ENCODE peak calls at places on chromosomes 3 and 15, in six cellular contexts. A is GM12892, B is uterus, F is ovary, H is Peyer's patch, L is IMR-90. D is an unnamed sample.
A peak's percentile ranks its signal among the peaks of the same experiment; 100 is the strongest.

GRCh38 chr15:20294651-20295237 is 246.9 kb downstream of the GOLGA6L6 start:
- DNase-seq in L (no peak), A (no peak), F (peak; percentile 17), H (no peak), B (no peak), D (peak; percentile 75)

GRCh38 chr3:122067588-122068240 is 12.6 kb downstream of the CD86 start:
- DNase-seq in B (no peak), A (no peak), H (no peak), L (no peak), F (no peak), D (no peak)

GRCh38 chr3:45590256-45590655 is 4.3 kb upstream of the LIMD1 start:
- DNase-seq in H (no peak), B (no peak), A (no peak), L (no peak), F (no peak), D (no peak)

GRCh38 chr3:128804017-128804816 is 75.2 kb upstream of the ACAD9 start:
- DNase-seq in H (no peak), L (peak; percentile 60), A (peak; percentile 55), F (no peak), B (no peak), D (no peak)

GRCh38 chr3:25511972-25512721 is 84.1 kb downstream of the RARB start:
- DNase-seq in B (no peak), H (no peak), A (no peak), F (no peak), L (no peak), D (no peak)

GRCh38 chr3:108887137-108887536 is 64.6 kb downstream of the TRAT1 start:
- DNase-seq in B (no peak), F (no peak), H (no peak), L (no peak), A (no peak), D (no peak)

GRCh38 chr15:80444680-80445251 is 40.6 kb downstream of the ARNT2 start:
- DNase-seq in L (no peak), H (no peak), A (no peak), B (no peak), F (no peak), D (no peak)

GRCh38 chr3:134302674-134303073 is 52.0 kb upstream of the RYK start:
- DNase-seq in A (no peak), F (no peak), H (no peak), L (no peak), B (no peak), D (no peak)

GRCh38 chr3:33030802-33031201 is 66.1 kb downstream of the GLB1 start:
- DNase-seq in A (no peak), B (no peak), F (no peak), H (no peak), L (no peak), D (no peak)

GRCh38 chr3:37198996-37199395 is 24.6 kb upstream of the LRRFIP2 start:
- DNase-seq in L (peak; percentile 40), H (no peak), B (no peak), F (no peak), A (no peak), D (no peak)

GRCh38 chr3:99878005-99878404 is 60.3 kb downstream of the CMSS1 start:
- DNase-seq in A (no peak), F (no peak), L (peak; percentile 88), B (peak; percentile 36), H (no peak), D (no peak)

GRCh38 chr15:54594115-54594514 is 602.6 kb downstream of the RSL24D1 start:
- DNase-seq in L (no peak), A (no peak), B (no peak), F (no peak), H (no peak), D (no peak)

GRCh38 chr3:73072634-73073033 is 11.2 kb downstream of the EBLN2 start:
- DNase-seq in L (no peak), F (no peak), H (no peak), B (no peak), A (no peak), D (no peak)

GRCh38 chr15:23467110-23467600 is 20.1 kb upstream of the GOLGA6L2 start:
- DNase-seq in A (no peak), L (peak; percentile 11), H (no peak), B (no peak), F (no peak), D (no peak)

GRCh38 chr15:45276851-45277250 is 24.8 kb downstream of the SLC28A2 start:
- DNase-seq in A (no peak), F (no peak), L (peak; percentile 21), B (no peak), H (no peak), D (no peak)

GRCh38 chr3:58013973-58014649 is 5.9 kb downstream of the FLNB start:
- DNase-seq in L (peak; percentile 90), A (no peak), F (peak; percentile 66), B (peak; percentile 86), H (no peak), D (peak; percentile 60)

GRCh38 chr3:154904328-154904727 is 175.8 kb upstream of the MME start:
- DNase-seq in F (no peak), H (no peak), A (no peak), L (peak; percentile 54), B (no peak), D (no peak)

GRCh38 chr3:98906230-98906629 is 4.7 kb upstream of the DCBLD2 start:
- DNase-seq in L (peak; percentile 90), B (no peak), H (no peak), F (no peak), A (no peak), D (no peak)

GRCh38 chr15:93321881-93322282 is 232.9 kb upstream of the RGMA start:
- DNase-seq in A (no peak), H (no peak), L (no peak), B (no peak), F (no peak), D (no peak)

GRCh38 chr3:71168961-71169411 is 414.5 kb downstream of the FOXP1 start:
- DNase-seq in F (peak; percentile 20), H (no peak), L (peak; percentile 44), A (no peak), B (no peak), D (no peak)

GRCh38 chr3:67642190-67642589 is 12.2 kb downstream of the SUCLG2 start:
- DNase-seq in A (no peak), F (no peak), L (no peak), H (no peak), B (no peak), D (no peak)

GRCh38 chr15:55991841-55992768 is 1.3 kb downstream of the NEDD4 start:
- DNase-seq in L (no peak), F (no peak), B (no peak), A (no peak), H (no peak), D (no peak)

GRCh38 chr3:88657459-88657858 is 450.0 kb upstream of the EPHA3 start:
- DNase-seq in L (no peak), A (no peak), B (no peak), H (no peak), F (no peak), D (no peak)

GRCh38 chr15:42940527-42940926 is 19.9 kb upstream of the TTBK2 start:
- DNase-seq in H (no peak), A (no peak), L (no peak), F (no peak), B (no peak), D (no peak)

GRCh38 chr15:58666957-58667356 is 82.5 kb downstream of the ADAM10 start:
- DNase-seq in A (no peak), H (no peak), F (no peak), B (no peak), L (peak; percentile 62), D (no peak)

GRCh38 chr3:77682162-77682561 is 642.3 kb downstream of the ROBO2 start:
- DNase-seq in H (no peak), A (no peak), B (no peak), F (no peak), L (no peak), D (no peak)

GRCh38 chr15:93066103-93066725 is 22.8 kb downstream of the RGMA start:
- DNase-seq in A (no peak), L (no peak), B (no peak), H (no peak), F (no peak), D (no peak)

GRCh38 chr3:123652346-123652984 is 67.6 kb upstream of the HACD2 start:
- DNase-seq in H (peak; percentile 84), A (peak; percentile 53), F (peak; percentile 77), L (peak; percentile 61), B (peak; percentile 86), D (peak; percentile 79)

GRCh38 chr3:69008980-69009379 is 4.5 kb downstream of the EOGT start:
- DNase-seq in A (no peak), B (no peak), F (no peak), L (no peak), H (no peak), D (no peak)

GRCh38 chr3:197450295-197450694 is 105.5 kb downstream of the BDH1 start:
- DNase-seq in H (no peak), A (no peak), B (no peak), F (no peak), L (no peak), D (no peak)

GRCh38 chr15:52790166-52790708 is at the start of gene ONECUT1:
- DNase-seq in A (peak; percentile 72), F (no peak), B (no peak), L (peak; percentile 2), H (peak; percentile 54), D (no peak)
- TF ChIP-seq POLR2A in A (no peak), F (no peak), B (no peak), L (no peak), H (no peak), D (no peak)

DNA sequence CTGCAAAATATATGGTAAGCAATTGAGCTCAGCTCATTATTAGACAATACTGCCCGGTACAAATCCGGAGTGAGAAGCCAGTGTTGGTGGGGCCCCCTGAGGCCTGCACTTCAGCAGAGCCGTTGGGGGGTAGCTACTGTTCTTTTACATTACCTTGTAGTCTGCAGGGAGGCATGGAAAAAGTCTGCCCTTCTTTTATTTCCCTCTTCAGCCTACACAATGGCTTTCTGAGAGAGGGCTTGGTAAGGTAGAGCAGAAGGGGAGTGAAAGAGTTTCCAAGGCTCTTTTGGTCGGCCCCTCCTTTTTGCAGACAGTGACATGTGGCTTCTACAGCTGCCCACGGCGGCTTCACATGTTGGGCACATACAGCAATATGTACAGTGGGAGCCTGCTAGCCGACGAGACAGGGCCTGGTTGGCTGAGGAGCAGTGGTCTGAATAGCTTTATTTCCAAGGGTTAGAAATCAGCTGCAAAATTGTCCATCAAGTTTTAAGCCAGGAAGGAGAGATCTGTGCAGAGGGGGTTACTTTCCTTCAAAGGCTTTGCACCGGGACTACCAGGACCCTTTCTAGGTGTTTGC is 3.9 kb downstream of the INAFM2 start:
- DNase-seq in A (no peak), F (no peak), L (no peak), H (no peak), B (no peak), D (no peak)
- TF ChIP-seq POLR2A in A (no peak), F (no peak), L (no peak), H (no peak), B (no peak), D (no peak)

DNA sequence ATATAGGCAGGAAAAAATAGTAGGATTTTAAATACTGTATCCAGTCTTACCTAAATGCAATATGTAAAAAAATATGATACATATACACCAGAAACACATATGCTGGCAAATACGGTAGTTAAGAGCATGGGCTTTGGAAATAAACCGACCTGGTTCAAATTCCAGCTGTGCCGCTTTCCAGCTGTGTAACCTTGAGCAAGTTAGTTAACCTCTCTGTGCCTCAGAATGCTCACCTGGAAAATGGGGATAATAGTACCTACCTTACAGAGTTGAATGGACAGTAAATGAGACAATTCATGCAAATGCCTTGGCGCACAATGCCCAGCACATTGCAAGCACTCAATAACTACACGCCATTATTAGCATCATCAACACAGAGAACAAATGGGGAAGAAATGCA is 50.6 kb downstream of the SUMF1 start:
- DNase-seq in A (no peak), B (no peak), F (no peak), L (no peak), H (no peak), D (no peak)
- TF ChIP-seq POLR2A in A (no peak), B (no peak), F (no peak), L (no peak), H (no peak), D (no peak)

GRCh38 chr3:195270350-195271115 is 426 bp downstream of the XXYLT1 start:
- DNase-seq in H (peak; percentile 65), B (peak; percentile 55), L (peak; percentile 69), F (peak; percentile 69), A (peak; percentile 65), D (peak; percentile 87)
- TF ChIP-seq POLR2A in H (peak; percentile 50), B (no peak), L (no peak), F (peak; percentile 27), A (peak; percentile 36), D (no peak)